ENCODE peak calls at places on chromosomes 1 and 21, in six cellular contexts. One of them, this sample, is unnamed.

GRCh38 chr21:24897883-24898282 is 709.4 kb downstream of the MRPL39 start:
- DNase-seq in NT2/D1: no peak
- DNase-seq in IMR-90: no peak
- DNase-seq in colonic mucosa: no peak
- DNase-seq in mesenchymal stem cell: no peak
- DNase-seq in neural progenitor cell: no peak
- DNase-seq in this sample: no peak

GRCh38 chr1:198878566-198878965 is 239.7 kb downstream of the PTPRC start:
- DNase-seq in NT2/D1: no peak
- DNase-seq in IMR-90: no peak
- DNase-seq in colonic mucosa: no peak
- DNase-seq in mesenchymal stem cell: no peak
- DNase-seq in neural progenitor cell: no peak
- DNase-seq in this sample: no peak

GRCh38 chr1:84753516-84754375 is 63.5 kb upstream of the SSX2IP start:
- DNase-seq in NT2/D1: peak; percentile 83
- DNase-seq in IMR-90: peak; percentile 78
- DNase-seq in colonic mucosa: peak; percentile 70
- DNase-seq in mesenchymal stem cell: peak; percentile 66
- DNase-seq in neural progenitor cell: peak; percentile 83
- DNase-seq in this sample: peak; percentile 83

GRCh38 chr1:244735404-244735803 is 82.5 kb downstream of the DESI2 start:
- DNase-seq in NT2/D1: no peak
- DNase-seq in IMR-90: peak; percentile 20
- DNase-seq in colonic mucosa: no peak
- DNase-seq in mesenchymal stem cell: no peak
- DNase-seq in neural progenitor cell: no peak
- DNase-seq in this sample: no peak

GRCh38 chr21:34008618-34009017 is 64.8 kb upstream of the MRPS6 start:
- DNase-seq in NT2/D1: no peak
- DNase-seq in IMR-90: no peak
- DNase-seq in colonic mucosa: no peak
- DNase-seq in mesenchymal stem cell: no peak
- DNase-seq in neural progenitor cell: no peak
- DNase-seq in this sample: no peak

GRCh38 chr1:218412181-218412580 is 67.0 kb downstream of the TGFB2 start:
- DNase-seq in NT2/D1: no peak
- DNase-seq in IMR-90: peak; percentile 68
- DNase-seq in colonic mucosa: no peak
- DNase-seq in mesenchymal stem cell: no peak
- DNase-seq in neural progenitor cell: no peak
- DNase-seq in this sample: peak; percentile 26

GRCh38 chr1:22139066-22139594 is 3.8 kb downstream of the WNT4 start:
- DNase-seq in NT2/D1: no peak
- DNase-seq in IMR-90: no peak
- DNase-seq in colonic mucosa: no peak
- DNase-seq in mesenchymal stem cell: no peak
- DNase-seq in neural progenitor cell: no peak
- DNase-seq in this sample: no peak

GRCh38 chr1:232398823-232399222 is 231.1 kb downstream of the SIPA1L2 start:
- DNase-seq in NT2/D1: no peak
- DNase-seq in IMR-90: no peak
- DNase-seq in colonic mucosa: no peak
- DNase-seq in mesenchymal stem cell: no peak
- DNase-seq in neural progenitor cell: no peak
- DNase-seq in this sample: no peak

GRCh38 chr1:190328871-190329270 is 148.8 kb downstream of the BRINP3 start:
- DNase-seq in NT2/D1: no peak
- DNase-seq in IMR-90: no peak
- DNase-seq in colonic mucosa: no peak
- DNase-seq in mesenchymal stem cell: no peak
- DNase-seq in neural progenitor cell: no peak
- DNase-seq in this sample: no peak

GRCh38 chr1:23217421-23218115 is at the start of gene HTR1D:
- DNase-seq in NT2/D1: no peak
- DNase-seq in IMR-90: no peak
- DNase-seq in colonic mucosa: no peak
- DNase-seq in mesenchymal stem cell: no peak
- DNase-seq in neural progenitor cell: peak; percentile 80
- DNase-seq in this sample: peak; percentile 44

GRCh38 chr1:218711884-218712674 is 366.9 kb downstream of the TGFB2 start:
- DNase-seq in NT2/D1: no peak
- DNase-seq in IMR-90: peak; percentile 32
- DNase-seq in colonic mucosa: peak; percentile 18
- DNase-seq in mesenchymal stem cell: no peak
- DNase-seq in neural progenitor cell: no peak
- DNase-seq in this sample: no peak

GRCh38 chr1:226962421-226963391 is 22.6 kb downstream of the COQ8A start:
- DNase-seq in NT2/D1: no peak
- DNase-seq in IMR-90: no peak
- DNase-seq in colonic mucosa: no peak
- DNase-seq in mesenchymal stem cell: no peak
- DNase-seq in neural progenitor cell: no peak
- DNase-seq in this sample: no peak

GRCh38 chr1:18312961-18313360 is 167.8 kb upstream of the KLHDC7A start:
- DNase-seq in NT2/D1: no peak
- DNase-seq in IMR-90: no peak
- DNase-seq in colonic mucosa: no peak
- DNase-seq in mesenchymal stem cell: no peak
- DNase-seq in neural progenitor cell: no peak
- DNase-seq in this sample: no peak

GRCh38 chr1:14913475-14914155 is 239.9 kb upstream of the TMEM51 start:
- DNase-seq in NT2/D1: no peak
- DNase-seq in IMR-90: no peak
- DNase-seq in colonic mucosa: no peak
- DNase-seq in mesenchymal stem cell: no peak
- DNase-seq in neural progenitor cell: no peak
- DNase-seq in this sample: no peak

GRCh38 chr1:61403863-61404615 is 320.9 kb downstream of the TM2D1 start:
- DNase-seq in NT2/D1: no peak
- DNase-seq in IMR-90: no peak
- DNase-seq in colonic mucosa: peak; percentile 25
- DNase-seq in mesenchymal stem cell: peak; percentile 28
- DNase-seq in neural progenitor cell: no peak
- DNase-seq in this sample: no peak

GRCh38 chr1:119388450-119388849 is 19.9 kb downstream of the HAO2 start:
- DNase-seq in NT2/D1: no peak
- DNase-seq in IMR-90: no peak
- DNase-seq in colonic mucosa: no peak
- DNase-seq in mesenchymal stem cell: no peak
- DNase-seq in neural progenitor cell: no peak
- DNase-seq in this sample: no peak

GRCh38 chr1:26861889-26862371 is 1.0 kb upstream of the SFN start:
- DNase-seq in NT2/D1: no peak
- DNase-seq in IMR-90: no peak
- DNase-seq in colonic mucosa: peak; percentile 44
- DNase-seq in mesenchymal stem cell: no peak
- DNase-seq in neural progenitor cell: no peak
- DNase-seq in this sample: no peak

GRCh38 chr1:207882692-207883091 is 28.2 kb downstream of the CD34 start:
- DNase-seq in NT2/D1: no peak
- DNase-seq in IMR-90: no peak
- DNase-seq in colonic mucosa: no peak
- DNase-seq in mesenchymal stem cell: no peak
- DNase-seq in neural progenitor cell: no peak
- DNase-seq in this sample: no peak

GRCh38 chr1:207884276-207885029 is 26.5 kb downstream of the CD34 start:
- DNase-seq in NT2/D1: no peak
- DNase-seq in IMR-90: no peak
- DNase-seq in colonic mucosa: no peak
- DNase-seq in mesenchymal stem cell: no peak
- DNase-seq in neural progenitor cell: no peak
- DNase-seq in this sample: no peak

GRCh38 chr1:207885129-207886032 is 25.5 kb downstream of the CD34 start:
- DNase-seq in NT2/D1: peak; percentile 82
- DNase-seq in IMR-90: peak; percentile 83
- DNase-seq in colonic mucosa: peak; percentile 86
- DNase-seq in mesenchymal stem cell: peak; percentile 82
- DNase-seq in neural progenitor cell: peak; percentile 91
- DNase-seq in this sample: peak; percentile 96

GRCh38 chr1:207883660-207884245 is 27.2 kb downstream of the CD34 start:
- DNase-seq in NT2/D1: no peak
- DNase-seq in IMR-90: no peak
- DNase-seq in colonic mucosa: no peak
- DNase-seq in mesenchymal stem cell: no peak
- DNase-seq in neural progenitor cell: no peak
- DNase-seq in this sample: no peak

GRCh38 chr1:207883104-207883651 is 27.7 kb downstream of the CD34 start:
- DNase-seq in NT2/D1: no peak
- DNase-seq in IMR-90: no peak
- DNase-seq in colonic mucosa: no peak
- DNase-seq in mesenchymal stem cell: no peak
- DNase-seq in neural progenitor cell: no peak
- DNase-seq in this sample: no peak
- H3K9ac ChIP-seq in NT2/D1: no peak overlapping the region
- H3K9ac ChIP-seq in IMR-90: no peak overlapping the region
- H3K9ac ChIP-seq in colonic mucosa: no peak overlapping the region
- H3K9ac ChIP-seq in mesenchymal stem cell: no peak overlapping the region
- H3K9ac ChIP-seq in neural progenitor cell: no peak overlapping the region
- H3K9ac ChIP-seq in this sample: no peak overlapping the region

DNA sequence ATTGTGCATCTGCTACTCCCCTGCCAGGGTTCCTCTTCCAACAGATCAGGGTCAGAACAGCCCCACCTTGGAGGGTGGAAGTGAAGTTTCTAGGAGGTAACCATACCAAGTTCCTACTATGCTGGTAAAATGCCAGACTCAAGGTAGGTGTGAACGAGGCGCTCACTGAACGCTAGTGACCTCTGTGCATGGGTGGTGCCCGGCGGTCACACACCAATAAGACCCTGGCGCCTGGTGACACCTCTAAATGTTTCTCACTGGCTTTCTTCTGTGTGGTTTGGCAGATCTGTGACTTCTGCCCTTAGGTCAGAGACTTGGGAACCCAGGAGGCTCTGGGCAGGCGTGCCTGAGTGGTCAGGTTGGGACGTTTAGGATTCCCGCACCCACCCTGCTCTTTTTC is 55.9 kb downstream of the TMCO4 start:
- DNase-seq in NT2/D1: no peak
- DNase-seq in IMR-90: no peak
- DNase-seq in colonic mucosa: no peak
- DNase-seq in mesenchymal stem cell: no peak
- DNase-seq in neural progenitor cell: no peak
- DNase-seq in this sample: no peak
- H3K36me3 ChIP-seq in NT2/D1: no peaks in the 10 kb centered on the region
- H3K36me3 ChIP-seq in IMR-90: peaks cover 20% of the 10 kb centered on the region
- H3K36me3 ChIP-seq in colonic mucosa: no peaks in the 10 kb centered on the region
- H3K36me3 ChIP-seq in mesenchymal stem cell: peaks cover 49% of the 10 kb centered on the region
- H3K36me3 ChIP-seq in neural progenitor cell: no peaks in the 10 kb centered on the region
- H3K36me3 ChIP-seq in this sample: peaks cover 26% of the 10 kb centered on the region

GRCh38 chr1:178273707-178274410 is 180.0 kb downstream of the RASAL2 start:
- DNase-seq in NT2/D1: no peak
- DNase-seq in IMR-90: peak; percentile 52
- DNase-seq in colonic mucosa: no peak
- DNase-seq in mesenchymal stem cell: no peak
- DNase-seq in neural progenitor cell: no peak
- DNase-seq in this sample: no peak
- H3K4me1 ChIP-seq in NT2/D1: peaks cover 2% of the 10 kb centered on the region
- H3K4me1 ChIP-seq in IMR-90: peaks cover 9% of the 10 kb centered on the region
- H3K4me1 ChIP-seq in colonic mucosa: no peaks in the 10 kb centered on the region
- H3K4me1 ChIP-seq in mesenchymal stem cell: peaks cover 7% of the 10 kb centered on the region
- H3K4me1 ChIP-seq in neural progenitor cell: peaks cover 27% of the 10 kb centered on the region
- H3K4me1 ChIP-seq in this sample: peaks cover 43% of the 10 kb centered on the region

GRCh38 chr1:48469616-48470500 is 2.1 kb downstream of the SPATA6 start:
- DNase-seq in NT2/D1: no peak
- DNase-seq in IMR-90: peak; percentile 74
- DNase-seq in colonic mucosa: peak; percentile 49
- DNase-seq in mesenchymal stem cell: peak; percentile 8
- DNase-seq in neural progenitor cell: peak; percentile 8
- DNase-seq in this sample: peak; percentile 67
- H3K9ac ChIP-seq in NT2/D1: no peak overlapping the region
- H3K9ac ChIP-seq in IMR-90: no peak overlapping the region
- H3K9ac ChIP-seq in colonic mucosa: peak overlapping the region; percentile 85
- H3K9ac ChIP-seq in mesenchymal stem cell: peak overlapping the region; percentile 90
- H3K9ac ChIP-seq in neural progenitor cell: no peak overlapping the region
- H3K9ac ChIP-seq in this sample: peak overlapping the region; percentile 79

GRCh38 chr1:19407494-19408096 is 77.7 kb downstream of the CAPZB start:
- DNase-seq in NT2/D1: no peak
- DNase-seq in IMR-90: no peak
- DNase-seq in colonic mucosa: no peak
- DNase-seq in mesenchymal stem cell: no peak
- DNase-seq in neural progenitor cell: no peak
- DNase-seq in this sample: no peak
- H3K36me3 ChIP-seq in NT2/D1: peaks cover 57% of the 10 kb centered on the region
- H3K36me3 ChIP-seq in IMR-90: peaks cover 14% of the 10 kb centered on the region
- H3K36me3 ChIP-seq in colonic mucosa: no peaks in the 10 kb centered on the region
- H3K36me3 ChIP-seq in mesenchymal stem cell: peaks cover 74% of the 10 kb centered on the region
- H3K36me3 ChIP-seq in neural progenitor cell: no peaks in the 10 kb centered on the region
- H3K36me3 ChIP-seq in this sample: peaks cover 6% of the 10 kb centered on the region

GRCh38 chr1:17011439-17012307 is at the start of gene ATP13A2:
- DNase-seq in NT2/D1: peak; percentile 67
- DNase-seq in IMR-90: peak; percentile 56
- DNase-seq in colonic mucosa: peak; percentile 87
- DNase-seq in mesenchymal stem cell: peak; percentile 68
- DNase-seq in neural progenitor cell: peak; percentile 97
- DNase-seq in this sample: peak; percentile 89

GRCh38 chr1:17010601-17011438 is 908 bp downstream of the ATP13A2 start:
- DNase-seq in NT2/D1: no peak
- DNase-seq in IMR-90: peak; percentile 13
- DNase-seq in colonic mucosa: peak; percentile 62
- DNase-seq in mesenchymal stem cell: peak; percentile 54
- DNase-seq in neural progenitor cell: peak; percentile 23
- DNase-seq in this sample: peak; percentile 63

GRCh38 chr1:17007121-17007520 is 4.6 kb downstream of the ATP13A2 start:
- DNase-seq in NT2/D1: no peak
- DNase-seq in IMR-90: no peak
- DNase-seq in colonic mucosa: no peak
- DNase-seq in mesenchymal stem cell: no peak
- DNase-seq in neural progenitor cell: no peak
- DNase-seq in this sample: no peak

GRCh38 chr1:17008208-17008855 is 3.4 kb downstream of the ATP13A2 start:
- DNase-seq in NT2/D1: no peak
- DNase-seq in IMR-90: no peak
- DNase-seq in colonic mucosa: no peak
- DNase-seq in mesenchymal stem cell: no peak
- DNase-seq in neural progenitor cell: no peak
- DNase-seq in this sample: no peak

GRCh38 chr1:17009706-17010105 is 2.0 kb downstream of the ATP13A2 start:
- DNase-seq in NT2/D1: no peak
- DNase-seq in IMR-90: no peak
- DNase-seq in colonic mucosa: peak; percentile 62
- DNase-seq in mesenchymal stem cell: peak; percentile 8
- DNase-seq in neural progenitor cell: no peak
- DNase-seq in this sample: no peak
- H3K4me1 ChIP-seq in NT2/D1: peaks cover 23% of the 10 kb centered on the region
- H3K4me1 ChIP-seq in IMR-90: peaks cover 7% of the 10 kb centered on the region
- H3K4me1 ChIP-seq in colonic mucosa: peaks cover 10% of the 10 kb centered on the region
- H3K4me1 ChIP-seq in mesenchymal stem cell: peaks cover 45% of the 10 kb centered on the region
- H3K4me1 ChIP-seq in neural progenitor cell: peaks cover 23% of the 10 kb centered on the region
- H3K4me1 ChIP-seq in this sample: peaks cover 17% of the 10 kb centered on the region

This sample was measured in adipocyte.